ENCODE peak calls at places on chromosomes 2 and 18, in ten cellular contexts. One of them, this sample, is unnamed.
A peak's percentile ranks its signal among the peaks of the same experiment; 100 is the strongest.

GRCh38 chr2:133576714-133577113 is 8.5 kb upstream of the NCKAP5 start:
- DNase-seq in suprapubic skin: no peak
- DNase-seq in breast epithelium: no peak
- DNase-seq in A549: peak; percentile 18
- DNase-seq in PC-3: peak; percentile 21
- DNase-seq in fibroblast of lung: no peak
- DNase-seq in ovary: no peak
- DNase-seq in Panc1: no peak
- DNase-seq in tibial artery: no peak
- DNase-seq in body of pancreas: no peak
- DNase-seq in this sample: no peak

GRCh38 chr2:169891593-169892298 is 64.5 kb downstream of the UBR3 start:
- DNase-seq in suprapubic skin: no peak
- DNase-seq in body of pancreas: no peak
- DNase-seq in PC-3: peak; percentile 76
- DNase-seq in Panc1: no peak
- DNase-seq in fibroblast of lung: peak; percentile 49
- DNase-seq in tibial artery: no peak
- DNase-seq in ovary: no peak
- DNase-seq in breast epithelium: no peak
- DNase-seq in A549: peak; percentile 72
- DNase-seq in this sample: no peak

GRCh38 chr2:236113425-236113824 is 54.8 kb downstream of the GBX2 start:
- DNase-seq in ovary: no peak
- DNase-seq in breast epithelium: no peak
- DNase-seq in tibial artery: no peak
- DNase-seq in fibroblast of lung: peak; percentile 6
- DNase-seq in A549: no peak
- DNase-seq in Panc1: no peak
- DNase-seq in body of pancreas: no peak
- DNase-seq in suprapubic skin: no peak
- DNase-seq in PC-3: peak; percentile 72
- DNase-seq in this sample: no peak

GRCh38 chr18:75211721-75212625 is 1.4 kb downstream of the TSHZ1 start:
- DNase-seq in breast epithelium: no peak
- DNase-seq in fibroblast of lung: peak; percentile 54
- DNase-seq in ovary: peak; percentile 65
- DNase-seq in Panc1: no peak
- DNase-seq in body of pancreas: peak; percentile 54
- DNase-seq in A549: peak; percentile 34
- DNase-seq in suprapubic skin: peak; percentile 78
- DNase-seq in PC-3: peak; percentile 25
- DNase-seq in tibial artery: no peak
- DNase-seq in this sample: no peak

GRCh38 chr2:46493971-46494250 is 14.5 kb downstream of the TMEM247 start:
- DNase-seq in Panc1: no peak
- DNase-seq in PC-3: no peak
- DNase-seq in body of pancreas: no peak
- DNase-seq in fibroblast of lung: no peak
- DNase-seq in tibial artery: no peak
- DNase-seq in suprapubic skin: no peak
- DNase-seq in ovary: no peak
- DNase-seq in A549: no peak
- DNase-seq in breast epithelium: no peak
- DNase-seq in this sample: no peak

GRCh38 chr2:224579411-224579810 is 5.8 kb downstream of the CUL3 start:
- DNase-seq in ovary: no peak
- DNase-seq in suprapubic skin: no peak
- DNase-seq in A549: no peak
- DNase-seq in fibroblast of lung: no peak
- DNase-seq in PC-3: peak; percentile 19
- DNase-seq in tibial artery: no peak
- DNase-seq in body of pancreas: no peak
- DNase-seq in Panc1: no peak
- DNase-seq in breast epithelium: no peak
- DNase-seq in this sample: no peak

GRCh38 chr18:9804517-9805104 is 81.2 kb upstream of the TXNDC2 start:
- DNase-seq in body of pancreas: peak; percentile 35
- DNase-seq in A549: no peak
- DNase-seq in Panc1: no peak
- DNase-seq in suprapubic skin: no peak
- DNase-seq in breast epithelium: no peak
- DNase-seq in ovary: no peak
- DNase-seq in fibroblast of lung: no peak
- DNase-seq in PC-3: peak; percentile 34
- DNase-seq in tibial artery: no peak
- DNase-seq in this sample: no peak

GRCh38 chr18:52875711-52876110 is 535.7 kb downstream of the DCC start:
- DNase-seq in ovary: no peak
- DNase-seq in body of pancreas: no peak
- DNase-seq in suprapubic skin: no peak
- DNase-seq in fibroblast of lung: no peak
- DNase-seq in breast epithelium: no peak
- DNase-seq in Panc1: no peak
- DNase-seq in A549: no peak
- DNase-seq in tibial artery: no peak
- DNase-seq in PC-3: no peak
- DNase-seq in this sample: no peak

GRCh38 chr18:28284132-28284531 is 107.2 kb upstream of the CDH2 start:
- DNase-seq in suprapubic skin: no peak
- DNase-seq in Panc1: no peak
- DNase-seq in tibial artery: no peak
- DNase-seq in PC-3: peak; percentile 94
- DNase-seq in ovary: no peak
- DNase-seq in breast epithelium: no peak
- DNase-seq in fibroblast of lung: peak; percentile 75
- DNase-seq in body of pancreas: no peak
- DNase-seq in A549: no peak
- DNase-seq in this sample: no peak

GRCh38 chr18:66682855-66683322 is 79.0 kb upstream of the CDH19 start:
- DNase-seq in breast epithelium: no peak
- DNase-seq in A549: no peak
- DNase-seq in tibial artery: no peak
- DNase-seq in suprapubic skin: no peak
- DNase-seq in ovary: no peak
- DNase-seq in Panc1: no peak
- DNase-seq in PC-3: no peak
- DNase-seq in fibroblast of lung: peak; percentile 15
- DNase-seq in body of pancreas: peak; percentile 10
- DNase-seq in this sample: peak; percentile 24

GRCh38 chr2:31467426-31467825 is 52.9 kb upstream of the XDH start:
- DNase-seq in suprapubic skin: no peak
- DNase-seq in PC-3: no peak
- DNase-seq in fibroblast of lung: no peak
- DNase-seq in tibial artery: no peak
- DNase-seq in breast epithelium: no peak
- DNase-seq in ovary: no peak
- DNase-seq in Panc1: no peak
- DNase-seq in body of pancreas: no peak
- DNase-seq in A549: no peak
- DNase-seq in this sample: no peak

DNA sequence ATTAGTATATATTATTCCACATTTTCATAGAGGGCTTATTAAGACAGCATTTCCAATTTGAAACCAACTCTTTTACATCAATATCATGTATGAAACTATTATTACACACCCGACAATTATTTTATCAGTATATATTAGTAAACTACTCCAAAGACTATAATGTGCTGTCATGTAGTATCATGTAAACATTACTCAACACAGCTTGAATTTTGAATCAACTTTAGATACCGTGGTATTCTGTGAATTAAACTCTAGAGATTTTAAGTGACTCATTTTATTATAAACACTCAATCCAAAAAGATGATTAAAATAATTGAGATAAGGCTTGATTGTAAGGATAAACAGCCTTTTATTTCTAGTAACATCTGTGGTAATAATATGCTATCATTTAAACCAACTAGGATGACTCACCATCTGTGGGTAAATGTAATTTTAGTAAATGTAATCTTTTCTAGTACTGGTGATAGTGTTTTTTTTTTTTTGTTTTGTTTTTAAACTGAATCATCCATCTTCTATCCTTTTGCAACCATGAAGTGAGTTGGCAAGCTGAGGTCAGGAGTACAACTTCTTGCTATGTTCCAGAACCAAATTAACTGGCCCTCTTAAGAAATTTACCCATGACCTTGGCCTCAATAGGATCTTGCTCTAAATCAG is 144.3 kb upstream of the SMAD7 start:
- DNase-seq in suprapubic skin: no peak
- DNase-seq in breast epithelium: no peak
- DNase-seq in body of pancreas: no peak
- DNase-seq in A549: peak; percentile 4
- DNase-seq in ovary: no peak
- DNase-seq in PC-3: peak; percentile 43
- DNase-seq in fibroblast of lung: peak; percentile 88
- DNase-seq in Panc1: no peak
- DNase-seq in tibial artery: no peak
- DNase-seq in this sample: no peak
- H3K4me1 ChIP-seq in suprapubic skin: peaks cover 10% of the 10 kb centered on the region
- H3K4me1 ChIP-seq in breast epithelium: no peaks in the 10 kb centered on the region
- H3K4me1 ChIP-seq in body of pancreas: peaks cover 8% of the 10 kb centered on the region
- H3K4me1 ChIP-seq in A549: peaks cover 17% of the 10 kb centered on the region
- H3K4me1 ChIP-seq in ovary: peaks cover 1% of the 10 kb centered on the region
- H3K4me1 ChIP-seq in PC-3: peaks cover 22% of the 10 kb centered on the region
- H3K4me1 ChIP-seq in fibroblast of lung: peaks cover 2% of the 10 kb centered on the region
- H3K4me1 ChIP-seq in Panc1: no peaks in the 10 kb centered on the region
- H3K4me1 ChIP-seq in tibial artery: no peaks in the 10 kb centered on the region
- H3K4me1 ChIP-seq in this sample: no peaks in the 10 kb centered on the region

GRCh38 chr2:120565095-120565460 is 170.6 kb upstream of the GLI2 start:
- DNase-seq in A549: no peak
- DNase-seq in tibial artery: no peak
- DNase-seq in fibroblast of lung: no peak
- DNase-seq in body of pancreas: no peak
- DNase-seq in breast epithelium: no peak
- DNase-seq in Panc1: no peak
- DNase-seq in PC-3: no peak
- DNase-seq in ovary: no peak
- DNase-seq in suprapubic skin: no peak
- DNase-seq in this sample: no peak

GRCh38 chr2:120564213-120565094 is 171.2 kb upstream of the GLI2 start:
- DNase-seq in A549: no peak
- DNase-seq in breast epithelium: no peak
- DNase-seq in ovary: no peak
- DNase-seq in suprapubic skin: no peak
- DNase-seq in fibroblast of lung: no peak
- DNase-seq in Panc1: no peak
- DNase-seq in tibial artery: no peak
- DNase-seq in body of pancreas: no peak
- DNase-seq in PC-3: no peak
- DNase-seq in this sample: no peak

GRCh38 chr2:120566331-120567035 is 169.2 kb upstream of the GLI2 start:
- DNase-seq in fibroblast of lung: peak; percentile 96
- DNase-seq in tibial artery: peak; percentile 97
- DNase-seq in A549: no peak
- DNase-seq in PC-3: no peak
- DNase-seq in body of pancreas: peak; percentile 76
- DNase-seq in Panc1: no peak
- DNase-seq in ovary: peak; percentile 70
- DNase-seq in suprapubic skin: no peak
- DNase-seq in breast epithelium: peak; percentile 76
- DNase-seq in this sample: no peak

GRCh38 chr2:120567128-120567527 is 168.5 kb upstream of the GLI2 start:
- DNase-seq in body of pancreas: peak; percentile 62
- DNase-seq in A549: no peak
- DNase-seq in tibial artery: no peak
- DNase-seq in suprapubic skin: no peak
- DNase-seq in breast epithelium: no peak
- DNase-seq in fibroblast of lung: no peak
- DNase-seq in ovary: no peak
- DNase-seq in Panc1: no peak
- DNase-seq in PC-3: no peak
- DNase-seq in this sample: no peak

DNA sequence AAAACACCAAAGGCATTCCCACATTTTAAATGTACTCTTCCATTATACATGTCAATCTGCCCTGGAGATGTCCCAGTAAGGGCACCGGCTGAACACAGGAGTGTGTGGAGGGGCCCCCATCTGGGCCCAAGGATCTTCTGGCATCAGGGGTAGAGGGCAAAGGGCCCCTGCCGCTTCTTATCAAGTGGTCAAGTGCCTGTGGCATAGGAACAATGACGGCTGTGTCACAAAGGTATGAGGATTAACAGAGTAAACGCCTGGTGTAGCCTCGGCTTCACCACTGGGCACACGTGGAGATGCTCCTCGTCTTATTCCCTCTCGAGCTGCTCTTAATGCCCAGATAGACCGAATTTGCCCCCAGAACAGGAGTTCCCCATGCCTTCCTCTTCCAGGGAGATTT is 169.7 kb upstream of the GLI2 start:
- DNase-seq in Panc1: no peak
- DNase-seq in breast epithelium: no peak
- DNase-seq in suprapubic skin: no peak
- DNase-seq in PC-3: no peak
- DNase-seq in ovary: no peak
- DNase-seq in A549: no peak
- DNase-seq in fibroblast of lung: no peak
- DNase-seq in tibial artery: no peak
- DNase-seq in body of pancreas: no peak
- DNase-seq in this sample: no peak
- H3K4me3 ChIP-seq in Panc1: no peak overlapping the region
- H3K4me3 ChIP-seq in breast epithelium: no peak overlapping the region
- H3K4me3 ChIP-seq in suprapubic skin: no peak overlapping the region
- H3K4me3 ChIP-seq in PC-3: no peak overlapping the region
- H3K4me3 ChIP-seq in ovary: no peak overlapping the region
- H3K4me3 ChIP-seq in A549: no peak overlapping the region
- H3K4me3 ChIP-seq in fibroblast of lung: no peak overlapping the region
- H3K4me3 ChIP-seq in tibial artery: no peak overlapping the region
- H3K4me3 ChIP-seq in body of pancreas: no peak overlapping the region
- H3K4me3 ChIP-seq in this sample: no peak overlapping the region

GRCh38 chr2:227942021-227942420 is 70.6 kb downstream of the DAW1 start:
- DNase-seq in ovary: no peak
- DNase-seq in suprapubic skin: no peak
- DNase-seq in Panc1: no peak
- DNase-seq in fibroblast of lung: no peak
- DNase-seq in PC-3: peak; percentile 26
- DNase-seq in body of pancreas: no peak
- DNase-seq in tibial artery: no peak
- DNase-seq in breast epithelium: no peak
- DNase-seq in A549: no peak
- DNase-seq in this sample: no peak

GRCh38 chr2:227933891-227934290 is 62.5 kb downstream of the DAW1 start:
- DNase-seq in Panc1: no peak
- DNase-seq in fibroblast of lung: no peak
- DNase-seq in tibial artery: no peak
- DNase-seq in breast epithelium: no peak
- DNase-seq in PC-3: no peak
- DNase-seq in ovary: no peak
- DNase-seq in suprapubic skin: no peak
- DNase-seq in A549: no peak
- DNase-seq in body of pancreas: no peak
- DNase-seq in this sample: no peak

GRCh38 chr2:227939271-227940027 is 68.0 kb downstream of the DAW1 start:
- DNase-seq in suprapubic skin: no peak
- DNase-seq in breast epithelium: no peak
- DNase-seq in Panc1: peak; percentile 22
- DNase-seq in tibial artery: no peak
- DNase-seq in A549: peak; percentile 62
- DNase-seq in ovary: peak; percentile 15
- DNase-seq in body of pancreas: peak; percentile 27
- DNase-seq in fibroblast of lung: peak; percentile 17
- DNase-seq in PC-3: peak; percentile 67
- DNase-seq in this sample: peak; percentile 20
- TF ChIP-seq CTCF in suprapubic skin: no peak
- TF ChIP-seq CTCF in breast epithelium: no peak
- TF ChIP-seq CTCF in Panc1: peak; percentile 65
- TF ChIP-seq CTCF in tibial artery: no peak
- TF ChIP-seq CTCF in A549: peak; percentile 46
- TF ChIP-seq CTCF in ovary: no peak
- TF ChIP-seq CTCF in body of pancreas: peak; percentile 49
- TF ChIP-seq CTCF in fibroblast of lung: peak; percentile 15
- TF ChIP-seq CTCF in PC-3: peak; percentile 84
- TF ChIP-seq CTCF in this sample: peak; percentile 49

GRCh38 chr18:63314062-63314790 is 5.3 kb downstream of the BCL2 start:
- DNase-seq in A549: no peak
- DNase-seq in fibroblast of lung: no peak
- DNase-seq in tibial artery: no peak
- DNase-seq in ovary: no peak
- DNase-seq in breast epithelium: no peak
- DNase-seq in PC-3: no peak
- DNase-seq in Panc1: no peak
- DNase-seq in body of pancreas: no peak
- DNase-seq in suprapubic skin: no peak
- DNase-seq in this sample: no peak
- H3K4me1 ChIP-seq in A549: peaks cover 9% of the 10 kb centered on the region
- H3K4me1 ChIP-seq in fibroblast of lung: peaks cover 3% of the 10 kb centered on the region
- H3K4me1 ChIP-seq in tibial artery: no peaks in the 10 kb centered on the region
- H3K4me1 ChIP-seq in ovary: peaks cover 11% of the 10 kb centered on the region
- H3K4me1 ChIP-seq in breast epithelium: peaks cover 17% of the 10 kb centered on the region
- H3K4me1 ChIP-seq in PC-3: peaks cover 18% of the 10 kb centered on the region
- H3K4me1 ChIP-seq in Panc1: no peaks in the 10 kb centered on the region
- H3K4me1 ChIP-seq in body of pancreas: peaks cover 13% of the 10 kb centered on the region
- H3K4me1 ChIP-seq in suprapubic skin: peaks cover 48% of the 10 kb centered on the region
- H3K4me1 ChIP-seq in this sample: peaks cover 2% of the 10 kb centered on the region